ENCODE peak calls at places on chromosomes 1 and 21, in seven cellular contexts. S, W, D, O, I, Q and P are unnamed samples.
A peak's percentile ranks its signal among the peaks of the same experiment; 100 is the strongest.

GRCh38 chr21:41951876-41952567 is 1.8 kb downstream of the C2CD2 start:
- DNase-seq in S (no peak), Q (no peak), I (no peak), O (no peak), W (no peak), D (no peak), P (no peak)

GRCh38 chr1:67270569-67270968 is 37.1 kb upstream of the IL12RB2 start:
- DNase-seq in S (no peak), W (no peak), I (no peak), O (no peak), Q (no peak), D (no peak), P (no peak)

GRCh38 chr1:228082975-228083870 is 715 bp downstream of the ARF1 start:
- DNase-seq in W (peak; percentile 78), O (peak; percentile 87), S (peak; percentile 62), D (no peak), Q (no peak), I (peak; percentile 78), P (no peak)

GRCh38 chr1:203686091-203686632 is 59.5 kb downstream of the ATP2B4 start:
- DNase-seq in D (no peak), W (no peak), O (no peak), I (no peak), Q (no peak), S (peak; percentile 61), P (no peak)

GRCh38 chr1:52595061-52595460 is 7.1 kb upstream of the GPX7 start:
- DNase-seq in S (no peak), O (no peak), D (no peak), W (no peak), Q (no peak), I (no peak), P (no peak)

GRCh38 chr1:109104364-109105151 is 9.4 kb upstream of the ELAPOR1 start:
- DNase-seq in W (no peak), Q (no peak), D (no peak), I (no peak), S (peak; percentile 9), O (no peak), P (no peak)

GRCh38 chr1:26560403-26560780 is 30.8 kb downstream of the RPS6KA1 start:
- DNase-seq in S (no peak), I (no peak), W (no peak), Q (no peak), O (no peak), D (no peak), P (no peak)

GRCh38 chr1:36885537-36886441 is 148.5 kb downstream of the GRIK3 start:
- DNase-seq in D (no peak), S (no peak), I (peak; percentile 38), Q (no peak), W (peak; percentile 34), O (no peak), P (no peak)

GRCh38 chr1:1041092-1041503 is 21.2 kb downstream of the AGRN start:
- DNase-seq in W (no peak), Q (no peak), D (no peak), S (no peak), I (no peak), O (no peak), P (no peak)

GRCh38 chr1:53931523-53931922 is 14.0 kb downstream of the IFT25 start:
- DNase-seq in Q (no peak), O (no peak), I (no peak), W (no peak), D (no peak), S (no peak), P (no peak)

GRCh38 chr1:236687273-236687672 is 974 bp downstream of the ACTN2 start:
- DNase-seq in S (no peak), O (no peak), W (peak; percentile 55), Q (no peak), I (peak; percentile 58), D (no peak), P (no peak)

GRCh38 chr1:10827377-10828333 is 31.2 kb upstream of the CASZ1 start:
- DNase-seq in D (no peak), I (no peak), S (no peak), W (no peak), O (no peak), Q (no peak), P (no peak)

GRCh38 chr1:10825592-10825991 is 29.1 kb upstream of the CASZ1 start:
- DNase-seq in S (no peak), O (no peak), I (no peak), D (no peak), W (no peak), Q (no peak), P (no peak)

GRCh38 chr1:10823000-10823401 is 26.6 kb upstream of the CASZ1 start:
- DNase-seq in W (peak; percentile 50), I (peak; percentile 45), O (no peak), Q (no peak), S (no peak), D (no peak), P (no peak)

GRCh38 chr1:10821388-10821787 is 24.9 kb upstream of the CASZ1 start:
- DNase-seq in S (no peak), W (no peak), I (no peak), D (no peak), Q (no peak), O (no peak), P (no peak)

DNA sequence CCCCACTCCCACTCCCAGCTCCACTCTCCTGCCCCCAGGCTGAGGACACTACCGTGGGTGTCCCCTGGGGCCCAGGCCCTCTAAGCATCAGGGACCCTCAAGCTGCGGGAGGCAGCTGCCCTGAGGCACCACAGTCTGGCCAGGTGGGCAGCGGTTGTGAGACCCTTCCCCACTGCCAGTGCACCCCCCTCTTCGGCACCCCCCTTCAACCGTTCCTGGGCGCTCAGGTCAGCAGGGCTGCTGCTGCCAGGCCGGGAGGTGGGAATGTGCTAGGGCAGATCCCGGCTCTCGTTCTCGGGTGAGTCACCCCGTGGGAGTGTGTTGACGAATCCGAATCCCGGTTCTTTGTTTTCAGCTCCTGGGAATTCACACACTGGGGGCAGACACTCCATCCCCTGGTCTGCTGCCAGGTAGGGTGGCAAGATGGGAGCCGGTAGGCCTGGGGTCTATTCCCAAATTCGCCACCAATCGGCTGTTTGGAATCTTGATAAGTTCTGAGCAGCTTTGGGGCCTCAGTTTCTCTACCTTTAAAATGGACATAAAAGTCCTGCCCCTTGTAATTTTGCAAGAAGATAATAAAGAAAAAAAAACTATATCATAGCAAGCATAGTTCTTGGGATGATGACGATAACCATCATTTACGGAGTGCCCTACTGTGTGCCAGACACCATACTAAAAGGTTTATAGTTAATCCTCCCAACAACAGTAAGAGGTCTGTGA is 28.5 kb upstream of the CASZ1 start:
- DNase-seq in Q (no peak), I (no peak), O (no peak), S (peak; percentile 29), W (no peak), D (peak; percentile 27), P (peak; percentile 6)
- H3K4me3 ChIP-seq in Q (no peak overlapping the region), I (no peak overlapping the region), O (no peak overlapping the region), S (no peak overlapping the region), W (no peak overlapping the region), D (no peak overlapping the region), P (no peak overlapping the region)

DNA sequence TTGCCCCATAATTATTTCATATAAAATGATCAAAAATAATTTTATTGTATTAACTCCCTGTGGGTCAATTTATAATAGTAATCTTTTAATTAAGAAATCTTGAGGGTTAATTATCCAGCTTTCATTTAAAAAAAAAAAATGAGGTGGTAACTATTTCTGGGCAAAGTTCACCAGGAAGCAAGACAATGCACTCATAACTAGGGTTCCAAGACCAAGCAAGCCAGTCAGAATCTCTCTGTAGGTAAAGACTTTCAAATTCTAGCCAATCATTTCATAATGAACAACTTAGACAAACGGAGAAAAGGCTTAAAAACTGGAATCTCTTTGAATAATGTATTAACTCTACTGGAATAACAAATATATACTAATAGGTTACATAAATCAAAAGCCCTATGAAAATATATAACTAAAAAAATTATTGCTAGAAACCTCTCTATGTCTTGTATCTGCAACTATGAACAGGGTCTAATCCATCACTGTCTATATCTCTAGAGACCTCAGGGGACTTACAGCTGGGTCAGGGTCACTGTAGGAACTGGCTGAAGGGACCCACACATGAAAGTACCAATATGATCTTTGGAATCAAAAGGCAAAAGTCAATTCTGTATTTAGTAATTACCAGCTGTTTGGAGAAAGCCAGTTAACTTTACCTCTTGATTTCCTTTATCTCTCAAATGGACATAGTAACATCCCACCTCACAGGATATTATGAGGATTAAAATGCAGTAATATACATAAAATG is 43.3 kb downstream of the APP start:
- DNase-seq in Q (no peak), O (no peak), I (no peak), W (no peak), S (no peak), D (no peak), P (no peak)
- H3K4me3 ChIP-seq in Q (no peak overlapping the region), O (peak overlapping the region; percentile 4), I (peak overlapping the region; percentile 20), W (peak overlapping the region; percentile 14), S (peak overlapping the region; percentile 24), D (peak overlapping the region; percentile 18), P (no peak overlapping the region)

DNA sequence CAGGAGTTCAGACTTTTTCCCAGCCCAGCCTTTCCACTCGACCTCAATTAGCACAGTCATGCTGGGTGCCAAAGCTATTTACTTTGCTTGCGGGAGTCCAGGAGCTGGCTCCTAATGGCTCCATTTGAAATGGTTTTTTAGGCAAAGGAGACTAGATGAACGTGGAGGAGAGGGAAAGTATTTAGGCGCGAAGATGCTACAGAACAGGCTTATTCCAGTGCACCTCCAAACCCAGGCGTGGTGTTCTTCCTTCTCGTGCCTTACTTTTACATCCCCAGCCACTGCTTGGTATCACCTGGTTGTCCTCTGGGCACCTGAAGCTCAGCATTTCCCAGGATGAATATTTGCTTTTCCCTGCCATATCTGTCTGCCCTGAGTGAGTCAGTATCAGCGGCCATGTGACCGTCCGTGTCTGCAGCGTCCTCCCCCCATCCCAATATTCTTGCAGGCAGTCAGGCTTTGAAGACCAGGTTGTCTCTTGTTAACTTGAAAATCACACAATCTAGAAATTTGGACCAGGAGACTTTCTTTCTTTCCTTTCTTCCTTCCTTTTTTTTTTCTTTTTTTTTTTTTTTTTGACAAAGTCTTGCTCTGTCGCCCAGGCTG is 198.5 kb downstream of the DYRK1A start:
- DNase-seq in S (no peak), Q (no peak), O (no peak), D (no peak), W (no peak), I (no peak), P (no peak)
- H3K4me3 ChIP-seq in S (peak overlapping the region; percentile 89), Q (peak overlapping the region; percentile 63), O (peak overlapping the region; percentile 93), D (peak overlapping the region; percentile 56), W (peak overlapping the region; percentile 84), I (peak overlapping the region; percentile 70), P (peak overlapping the region; percentile 69)

DNA sequence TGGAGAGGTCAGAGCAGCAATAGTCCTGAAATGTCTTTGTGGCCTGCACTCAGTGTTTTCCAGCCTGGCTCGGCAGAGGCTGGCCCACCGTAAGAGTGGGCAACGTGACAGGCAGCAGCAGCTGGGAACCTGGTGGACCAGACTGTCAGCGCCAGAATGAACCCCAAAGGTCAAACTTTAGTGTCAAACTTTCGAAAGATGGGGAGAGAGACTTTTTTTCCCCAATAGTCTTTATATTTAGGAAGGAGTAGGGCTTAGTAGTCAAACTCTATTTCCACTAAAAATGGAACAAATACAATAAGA is 10.2 kb downstream of the BLACAT1 start:
- DNase-seq in D (no peak), Q (no peak), W (no peak), S (no peak), O (no peak), I (no peak), P (no peak)
- H3K4me3 ChIP-seq in D (peak overlapping the region; percentile 30), Q (no peak overlapping the region), W (no peak overlapping the region), S (no peak overlapping the region), O (no peak overlapping the region), I (no peak overlapping the region), P (no peak overlapping the region)

DNA sequence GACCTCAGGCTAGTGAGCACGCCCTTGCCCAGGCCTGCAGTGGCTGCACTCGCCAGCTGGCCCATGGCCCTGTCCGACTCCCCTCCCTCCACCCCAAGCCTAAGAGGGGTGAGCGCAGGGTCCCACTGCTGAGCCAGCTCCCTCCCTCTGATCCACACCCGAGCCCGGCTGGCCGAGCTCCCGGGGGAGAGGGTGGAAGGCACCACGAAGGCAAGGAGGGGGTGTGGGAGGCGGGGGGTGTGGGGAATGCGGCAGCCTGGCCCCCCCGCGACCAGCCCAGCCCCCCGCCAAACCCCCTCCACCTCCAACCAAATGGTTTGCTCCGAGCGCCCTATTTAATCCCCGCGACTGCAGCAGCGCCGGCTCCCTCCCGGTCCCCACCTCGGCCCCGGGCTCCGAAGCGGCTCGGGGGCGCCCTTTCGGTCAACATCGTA is at the start of gene CADM3:
- DNase-seq in W (no peak), D (no peak), S (no peak), I (no peak), Q (no peak), O (no peak), P (no peak)
- H3K4me3 ChIP-seq in W (peak within 1 kb of the TSS; percentile 23), D (peak within 1 kb of the TSS; percentile 4), S (peak within 1 kb of the TSS; percentile 69), I (peak within 1 kb of the TSS; percentile 30), Q (peak within 1 kb of the TSS; percentile 11), O (no peak within 1 kb of the TSS), P (peak within 1 kb of the TSS; percentile 35)